ENCODE peak calls at places on chromosomes 4 and X, in ten cellular contexts. O is heart right ventricle, T is AG04449, M is mucosa of descending colon, U is lung, I is GM10248, S is GM23338, P is coronary artery, E is neural progenitor cell, B is tibial nerve. G is an unnamed sample.
A peak's percentile ranks its signal among the peaks of the same experiment; 100 is the strongest.

GRCh38 chrX:41559662-41560061 is 112.5 kb downstream of the NYX start:
- DNase-seq in O (no peak), T (peak; percentile 42), M (no peak), U (no peak), I (no peak), S (no peak), P (no peak), E (no peak), B (peak; percentile 4), G (peak; percentile 15)

GRCh38 chr4:150117094-150117493 is 38.8 kb downstream of the DCLK2 start:
- DNase-seq in O (peak; percentile 22), T (no peak), M (no peak), U (no peak), I (no peak), S (no peak), P (no peak), E (no peak), B (no peak), G (no peak)

GRCh38 chrX:16394290-16394689 is 227.0 kb downstream of the MAGEB17 start:
- DNase-seq in O (no peak), T (no peak), M (no peak), U (no peak), I (no peak), S (no peak), P (no peak), E (no peak), B (no peak), G (no peak)

GRCh38 chr4:117783716-117784115 is 250.6 kb upstream of the NDST3 start:
- DNase-seq in O (no peak), T (no peak), M (no peak), U (no peak), I (no peak), S (no peak), P (no peak), E (no peak), B (no peak), G (no peak)

GRCh38 chrX:150730719-150731118 is 37.5 kb downstream of the MTMR1 start:
- DNase-seq in O (no peak), T (peak; percentile 21), M (no peak), U (no peak), I (no peak), S (no peak), P (no peak), E (no peak), B (no peak), G (no peak)

GRCh38 chr4:12861422-12861821 is 622.7 kb downstream of the RAB28 start:
- DNase-seq in O (no peak), T (no peak), M (no peak), U (no peak), I (no peak), S (no peak), P (no peak), E (no peak), B (no peak), G (no peak)

GRCh38 chr4:151434183-151434860 is 25.3 kb downstream of the FHIP1A start:
- DNase-seq in O (no peak), T (peak; percentile 10), M (no peak), U (no peak), I (no peak), S (no peak), P (no peak), E (no peak), B (no peak), G (peak; percentile 56)

GRCh38 chr4:174422893-174423256 is 99.4 kb downstream of the HPGD start:
- DNase-seq in O (no peak), T (no peak), M (no peak), U (no peak), I (no peak), S (no peak), P (no peak), E (no peak), B (no peak), G (no peak)

GRCh38 chr4:10173754-10174749 is 57.5 kb upstream of the WDR1 start:
- DNase-seq in O (peak; percentile 63), T (no peak), M (no peak), U (peak; percentile 62), I (no peak), S (no peak), P (no peak), E (no peak), B (no peak), G (peak; percentile 79)

GRCh38 chrX:38175140-38175539 is 45.5 kb downstream of the SRPX start:
- DNase-seq in O (no peak), T (no peak), M (peak; percentile 34), U (no peak), I (peak; percentile 17), S (peak; percentile 64), P (no peak), E (peak; percentile 69), B (no peak), G (no peak)

GRCh38 chr4:26050212-26050643 is 136.2 kb downstream of the SMIM20 start:
- DNase-seq in O (peak; percentile 47), T (no peak), M (no peak), U (peak; percentile 41), I (no peak), S (no peak), P (no peak), E (no peak), B (peak; percentile 46), G (no peak)

GRCh38 chr4:45442466-45442865 is 681.4 kb downstream of the GABRG1 start:
- DNase-seq in O (no peak), T (no peak), M (no peak), U (no peak), I (no peak), S (peak; percentile 51), P (no peak), E (peak; percentile 47), B (no peak), G (no peak)

GRCh38 chrX:71872542-71873458 is 37.8 kb upstream of the NHSL2 start:
- DNase-seq in O (no peak), T (no peak), M (no peak), U (no peak), I (no peak), S (no peak), P (no peak), E (no peak), B (no peak), G (no peak)

GRCh38 chrX:71871367-71871766 is 39.3 kb upstream of the NHSL2 start:
- DNase-seq in O (no peak), T (no peak), M (no peak), U (no peak), I (no peak), S (no peak), P (no peak), E (no peak), B (peak; percentile 4), G (peak; percentile 62)

GRCh38 chrX:71873459-71873833 is 37.2 kb upstream of the NHSL2 start:
- DNase-seq in O (no peak), T (no peak), M (no peak), U (no peak), I (no peak), S (no peak), P (no peak), E (no peak), B (no peak), G (no peak)

GRCh38 chrX:71867680-71868079 is 43.0 kb upstream of the NHSL2 start:
- DNase-seq in O (no peak), T (no peak), M (no peak), U (no peak), I (no peak), S (no peak), P (no peak), E (no peak), B (no peak), G (no peak)

GRCh38 chrX:71870337-71871098 is 40.1 kb upstream of the NHSL2 start:
- DNase-seq in O (no peak), T (no peak), M (no peak), U (no peak), I (no peak), S (peak; percentile 66), P (no peak), E (peak; percentile 55), B (no peak), G (no peak)
- TF ChIP-seq CTCF in O (no peak), T (peak; percentile 5), M (no peak), U (no peak), I (no peak), S (peak; percentile 76), P (no peak), E (peak; percentile 56), B (no peak), G (peak; percentile 50)

GRCh38 chr4:84238247-84239090 is 260.6 kb downstream of the NKX6-1 start:
- DNase-seq in O (no peak), T (no peak), M (no peak), U (no peak), I (no peak), S (no peak), P (no peak), E (no peak), B (no peak), G (no peak)
- TF ChIP-seq CTCF in O (no peak), T (no peak), M (no peak), U (no peak), I (no peak), S (peak; percentile 42), P (no peak), E (peak; percentile 11), B (no peak), G (peak; percentile 33)

DNA sequence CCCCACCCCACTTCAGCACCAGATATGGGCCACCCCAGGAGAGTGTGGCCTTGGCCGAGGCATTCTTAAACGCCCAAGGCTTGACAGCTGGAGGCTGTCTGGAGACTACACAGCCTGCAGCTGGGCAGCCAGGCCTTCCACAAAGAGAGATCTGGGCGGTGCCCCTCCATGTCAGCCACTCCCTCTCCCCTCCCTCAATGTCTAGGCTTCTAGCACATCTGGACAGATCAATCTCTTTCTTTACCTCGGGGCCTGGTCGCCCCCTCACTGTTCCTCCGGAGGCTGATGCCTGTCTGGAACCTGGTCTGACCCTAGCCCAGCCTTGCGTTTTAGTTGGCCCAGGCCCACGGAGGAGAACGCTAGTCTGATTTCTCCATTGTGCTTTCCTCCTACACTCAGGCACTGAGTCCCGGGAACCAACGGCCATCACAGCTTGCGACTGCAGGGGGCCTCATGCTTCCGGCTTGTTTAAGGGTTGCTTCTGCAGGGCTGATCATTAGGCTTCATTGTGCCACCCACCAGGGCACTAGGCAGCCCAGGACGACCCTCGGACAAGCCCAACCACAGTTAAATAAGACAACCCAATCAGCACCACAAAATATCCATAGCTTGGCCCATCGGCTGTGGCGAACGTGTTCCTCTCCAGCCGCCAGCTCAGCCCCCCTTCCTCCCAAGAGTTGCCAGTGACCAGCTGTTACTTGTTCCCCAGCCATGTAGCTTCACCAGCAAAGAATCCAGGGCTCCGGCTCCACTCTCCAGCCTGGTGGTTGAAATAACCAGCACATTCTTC is 200.6 kb downstream of the BCOR start:
- DNase-seq in O (peak; percentile 33), T (no peak), M (no peak), U (peak; percentile 48), I (no peak), S (peak; percentile 65), P (peak; percentile 80), E (peak; percentile 84), B (no peak), G (no peak)
- TF ChIP-seq CTCF in O (no peak), T (no peak), M (no peak), U (no peak), I (no peak), S (peak; percentile 5), P (no peak), E (peak; percentile 20), B (peak; percentile 9), G (no peak)

DNA sequence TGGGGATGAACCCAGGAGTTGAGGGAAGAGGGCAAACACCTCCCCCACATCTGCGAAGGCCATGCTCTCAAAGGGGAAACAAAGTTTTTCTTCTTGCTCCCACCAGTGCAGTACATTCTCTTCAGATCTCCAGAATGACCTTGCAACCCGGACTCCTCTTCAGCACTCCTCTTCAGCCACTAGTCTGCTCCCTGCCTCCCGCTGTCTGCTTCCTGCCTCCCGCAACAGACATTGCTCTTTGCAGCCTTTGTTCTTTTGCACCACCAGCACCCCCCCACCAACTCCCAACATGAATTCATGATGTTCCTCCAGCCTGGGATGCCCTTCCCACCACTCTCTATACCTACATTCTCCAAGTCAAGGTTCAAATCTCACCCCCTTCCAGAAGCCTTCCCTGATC is 32.1 kb downstream of the UTP14A start:
- DNase-seq in O (no peak), T (no peak), M (no peak), U (no peak), I (no peak), S (peak; percentile 22), P (no peak), E (no peak), B (no peak), G (no peak)
- TF ChIP-seq CTCF in O (no peak), T (no peak), M (no peak), U (no peak), I (no peak), S (no peak), P (no peak), E (no peak), B (no peak), G (no peak)

G was measured in retinal pigment epithelial cell.